ENCODE peak calls at places on chromosomes 1 and 21, in six cellular contexts. C, R, O, A, X and N are unnamed samples. For H3K4me1, the result is how much of the 10 kb centered on the place peaks cover.

GRCh38 chr21:46551636-46552241 is 53.1 kb downstream of the S100B start:
- DNase-seq in C (no peak), A (peak), O (no peak), X (no peak), R (no peak), N (no peak)

GRCh38 chr1:220734571-220735326 is 13.4 kb upstream of the MTARC2 start:
- DNase-seq in O (no peak), X (no peak), C (peak), R (no peak), A (no peak), N (no peak)

GRCh38 chr21:22278366-22278765 is 1280.2 kb downstream of the NCAM2 start:
- DNase-seq in O (no peak), R (no peak), A (no peak), X (no peak), C (no peak), N (no peak)

GRCh38 chr1:65769621-65770020 is 23.1 kb upstream of the PDE4B start:
- DNase-seq in R (no peak), A (no peak), C (no peak), O (no peak), X (no peak), N (no peak)

GRCh38 chr1:6134741-6135510 is 45.2 kb downstream of the CHD5 start:
- DNase-seq in C (no peak), X (no peak), R (peak), O (no peak), A (no peak), N (no peak)

GRCh38 chr1:89929467-89930063 is 65.3 kb upstream of the ZNF326 start:
- DNase-seq in C (no peak), X (no peak), A (no peak), R (no peak), O (no peak), N (no peak)

GRCh38 chr1:96688737-96689136 is 32.8 kb upstream of the PTBP2 start:
- DNase-seq in R (no peak), O (peak), A (no peak), X (no peak), C (no peak), N (no peak)

GRCh38 chr1:51313268-51313852 is 17.0 kb downstream of the TTC39A start:
- DNase-seq in A (no peak), X (peak), O (peak), C (no peak), R (peak), N (no peak)

GRCh38 chr1:37945743-37946702 is 830 bp downstream of the INPP5B start:
- DNase-seq in A (peak), O (no peak), R (peak), C (no peak), X (no peak), N (peak)

GRCh38 chr1:165207774-165208359 is 148.6 kb downstream of the LMX1A start:
- DNase-seq in O (no peak), C (no peak), A (no peak), R (no peak), X (no peak), N (peak)

GRCh38 chr1:183403386-183403957 is 14.7 kb downstream of the NMNAT2 start:
- DNase-seq in R (no peak), O (peak), C (no peak), X (peak), A (no peak), N (no peak)

GRCh38 chr1:224632921-224633321 is 16.8 kb downstream of the CNIH3 start:
- DNase-seq in C (peak), X (no peak), A (no peak), R (no peak), O (peak), N (peak)

GRCh38 chr1:161182214-161182613 is 4.9 kb upstream of the B4GALT3 start:
- DNase-seq in A (no peak), R (no peak), X (no peak), C (peak), O (no peak), N (no peak)

GRCh38 chr1:19596065-19596718 is 47.9 kb upstream of the NBL1 start:
- DNase-seq in O (peak), C (no peak), R (no peak), A (no peak), X (no peak), N (peak)

GRCh38 chr1:28602536-28603439 is 10.7 kb downstream of the RAB42 start:
- DNase-seq in X (no peak), R (no peak), A (peak), O (peak), C (peak), N (peak)

GRCh38 chr1:91617242-91617837 is 116.7 kb downstream of the CDC7 start:
- DNase-seq in C (no peak), O (peak), X (peak), R (no peak), A (peak), N (no peak)

DNA sequence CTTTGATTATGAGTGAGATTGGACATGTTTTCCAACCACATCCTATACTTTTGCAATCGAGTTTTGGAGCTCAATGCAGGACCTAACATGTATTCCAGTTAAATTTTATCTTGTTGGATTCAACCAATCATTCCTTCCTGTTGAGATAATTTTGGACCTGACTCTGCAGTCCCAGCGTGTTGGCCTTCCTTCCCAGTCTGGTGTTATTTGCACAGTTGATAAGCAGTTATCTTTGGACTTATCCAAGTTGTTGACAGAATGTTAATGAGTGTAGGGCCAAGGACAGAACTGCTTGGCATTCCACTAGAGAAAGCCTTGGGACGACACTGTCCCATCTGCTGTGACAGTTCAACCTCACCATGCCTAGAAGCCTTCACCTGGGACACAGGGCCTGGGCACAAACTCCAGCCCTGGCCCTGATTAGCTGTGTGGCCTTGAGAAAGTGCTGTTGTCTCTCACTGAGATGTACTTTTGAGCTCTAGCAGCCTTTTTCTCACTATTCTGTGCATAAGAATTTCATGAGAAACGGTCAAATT is 104.1 kb upstream of the SLC25A33 start:
- DNase-seq in O (no peak), X (no peak), C (no peak), R (peak), A (no peak), N (no peak)
- H3K4me1 ChIP-seq in O (under half), X (under half), C (under half), R (under half), A (under half), N (under half)

GRCh38 chr21:16533692-16534407 is 804.1 kb downstream of the USP25 start:
- DNase-seq in C (peak), X (no peak), O (no peak), A (no peak), R (no peak), N (peak)
- H3K4me3 ChIP-seq in C (no peak), X (no peak), O (no peak), A (peak), R (peak), N (no peak)

GRCh38 chr1:23010734-23011449 is 4.8 kb downstream of the TEX46 start:
- DNase-seq in A (no peak), O (no peak), R (no peak), C (peak), X (no peak), N (no peak)
- H3K27ac ChIP-seq in A (no peak), O (no peak), R (no peak), C (peak), X (no peak), N (no peak)

GRCh38 chr1:170560681-170561285 is 28.8 kb downstream of the GORAB start:
- DNase-seq in A (no peak), X (no peak), R (no peak), O (no peak), C (peak), N (no peak)
- H3K4me1 ChIP-seq in A (under half), X (under half), R (under half), O (under half), C (under half), N (under half)

GRCh38 chr21:33966324-33966949 is 50.8 kb upstream of the ATP5PO start:
- DNase-seq in C (no peak), O (no peak), R (no peak), X (no peak), A (no peak), N (no peak)

GRCh38 chr21:33968998-33969353 is 53.4 kb upstream of the ATP5PO start:
- DNase-seq in X (no peak), C (no peak), O (no peak), A (no peak), R (no peak), N (no peak)

GRCh38 chr21:33967086-33967571 is 51.5 kb upstream of the ATP5PO start:
- DNase-seq in X (no peak), A (no peak), O (no peak), R (no peak), C (no peak), N (no peak)

GRCh38 chr21:33969600-33969999 is 54.0 kb upstream of the ATP5PO start:
- DNase-seq in A (no peak), X (no peak), R (no peak), O (no peak), C (no peak), N (no peak)

GRCh38 chr21:33968082-33968997 is 52.7 kb upstream of the ATP5PO start:
- DNase-seq in O (peak), R (no peak), C (peak), A (no peak), X (peak), N (peak)
- H3K4me3 ChIP-seq in O (no peak), R (no peak), C (no peak), A (no peak), X (no peak), N (peak)

GRCh38 chr1:14943516-14943851 is 210.1 kb upstream of the TMEM51 start:
- DNase-seq in X (no peak), O (no peak), A (no peak), C (no peak), R (no peak), N (no peak)
- H3K27ac ChIP-seq in X (no peak), O (no peak), A (peak), C (peak), R (no peak), N (no peak)